ENCODE peak calls at places on chromosome 10, in six cellular contexts. W is colonic mucosa, R is T-helper 2 cell, P is D341Med, E is SW480, A is ascending aorta. J is an unnamed sample.

GRCh38 chr10:118108194-118109026 is 61.7 kb upstream of the RAB11FIP2 start:
- DNase-seq in A (no peak), E (no peak), R (no peak), P (no peak), W (no peak), J (no peak)

GRCh38 chr10:24119919-24120318 is 89.0 kb upstream of the KIAA1217 start:
- DNase-seq in R (no peak), W (no peak), E (no peak), A (no peak), P (no peak), J (no peak)

GRCh38 chr10:111261066-111261465 is 184.2 kb downstream of the ADRA2A start:
- DNase-seq in P (no peak), A (no peak), R (no peak), E (no peak), W (no peak), J (no peak)

GRCh38 chr10:73332379-73332778 is 26.3 kb downstream of the CFAP70 start:
- DNase-seq in W (no peak), A (no peak), E (no peak), P (no peak), R (no peak), J (no peak)

GRCh38 chr10:60737242-60737641 is 41.0 kb upstream of the CDK1 start:
- DNase-seq in P (no peak), R (no peak), A (no peak), E (no peak), W (no peak), J (no peak)

GRCh38 chr10:93451244-93451947 is 30.7 kb downstream of the MYOF start:
- DNase-seq in P (no peak), E (no peak), R (no peak), A (no peak), W (no peak), J (no peak)

GRCh38 chr10:77111611-77112550 is 525.7 kb downstream of the KCNMA1 start:
- DNase-seq in P (peak; percentile 60), R (no peak), E (peak; percentile 46), W (no peak), A (no peak), J (no peak)

GRCh38 chr10:120651000-120651399 is 194.0 kb downstream of the PLPP4 start:
- DNase-seq in A (no peak), R (no peak), W (no peak), P (no peak), E (no peak), J (no peak)

GRCh38 chr10:78336402-78336791 is 302.7 kb downstream of the RPS24 start:
- DNase-seq in A (peak; percentile 62), W (peak; percentile 18), E (no peak), R (no peak), P (peak; percentile 7), J (no peak)